ENCODE peak calls at places on chromosomes 3 and 15, in nine cellular contexts. I is germinal center; T is DND-41; P is T47D; M is NCI-H2081; S is neural crest cell; U is endothelial cell; B is lower lobe of right lung; L is CD4-positive, alpha-beta T cell. Y is an unnamed sample.

GRCh38 chr15:58377193-58377592 is 54.6 kb upstream of the LIPC start:
- DNase-seq in I (no peak), L (no peak), U (no peak), P (no peak), T (no peak), B (no peak), S (no peak), M (no peak), Y (no peak)

GRCh38 chr3:59978979-59979378 is 929.2 kb upstream of the CFAP20DC start:
- DNase-seq in M (no peak), I (no peak), B (no peak), L (no peak), P (no peak), S (no peak), T (no peak), U (no peak), Y (no peak)

GRCh38 chr15:70264014-70264492 is 166.3 kb upstream of the TLE3 start:
- DNase-seq in L (no peak), I (peak), P (no peak), B (no peak), S (peak), T (no peak), M (no peak), U (no peak), Y (no peak)

GRCh38 chr3:76026379-76026778 is 241.0 kb upstream of the ZNF717 start:
- DNase-seq in P (no peak), M (no peak), I (no peak), L (no peak), T (no peak), B (no peak), S (no peak), U (no peak), Y (no peak)

GRCh38 chr3:64203216-64203615 is 22.1 kb downstream of the PRICKLE2 start:
- DNase-seq in B (no peak), I (no peak), T (no peak), P (no peak), U (no peak), M (no peak), L (no peak), S (no peak), Y (no peak)

GRCh38 chr3:120566243-120566980 is 29.7 kb upstream of the NDUFB4 start:
- DNase-seq in T (no peak), B (no peak), S (no peak), I (no peak), L (no peak), U (no peak), M (no peak), P (no peak), Y (no peak)

GRCh38 chr15:42549052-42549491 is 434 bp downstream of the HAUS2 start:
- DNase-seq in I (peak), P (no peak), M (peak), T (no peak), U (no peak), L (no peak), B (no peak), S (no peak), Y (no peak)

GRCh38 chr15:52247032-52247431 is 48.6 kb downstream of the MYO5C start:
- DNase-seq in B (no peak), M (no peak), L (no peak), P (no peak), I (no peak), S (no peak), U (no peak), T (no peak), Y (no peak)

GRCh38 chr3:111749171-111750170 is 109.6 kb upstream of the PHLDB2 start:
- DNase-seq in S (no peak), T (no peak), L (no peak), I (no peak), M (peak), U (no peak), B (no peak), P (no peak), Y (no peak)

GRCh38 chr3:13853978-13854296 is 25.9 kb downstream of the WNT7A start:
- DNase-seq in P (no peak), I (no peak), T (no peak), L (no peak), S (no peak), B (no peak), M (no peak), U (no peak), Y (no peak)

GRCh38 chr3:16055606-16056209 is 118.8 kb upstream of the GALNT15 start:
- DNase-seq in B (no peak), U (no peak), L (no peak), S (no peak), T (no peak), I (no peak), M (no peak), P (no peak), Y (no peak)

GRCh38 chr15:90143176-90143655 is 40.9 kb upstream of the IDH2 start:
- DNase-seq in P (no peak), B (peak), M (peak), T (peak), L (peak), U (peak), S (peak), I (peak), Y (peak)

GRCh38 chr15:70617076-70617910 is 146.1 kb downstream of the UACA start:
- DNase-seq in I (no peak), L (no peak), T (no peak), B (no peak), P (no peak), M (no peak), S (no peak), U (no peak), Y (no peak)

GRCh38 chr3:30894521-30895289 is at the start of gene GADL1:
- DNase-seq in P (peak), T (peak), M (peak), B (peak), S (peak), I (peak), L (no peak), U (peak), Y (peak)

GRCh38 chr3:52021869-52022268 is 26.2 kb upstream of the RPL29 start:
- DNase-seq in U (no peak), P (no peak), I (no peak), L (no peak), T (no peak), S (no peak), M (peak), B (no peak), Y (no peak)

GRCh38 chr3:39651993-39652739 is 157.2 kb upstream of the MYRIP start:
- DNase-seq in M (no peak), S (no peak), I (no peak), P (no peak), L (no peak), U (no peak), T (no peak), B (no peak), Y (no peak)

GRCh38 chr3:151171145-151171544 is 31.9 kb downstream of the GPR171 start:
- DNase-seq in U (no peak), L (peak), I (no peak), T (peak), P (no peak), B (no peak), S (no peak), M (no peak), Y (no peak)

GRCh38 chr15:70112018-70112395 is 14.3 kb upstream of the TLE3 start:
- DNase-seq in I (no peak), L (no peak), P (no peak), U (no peak), B (no peak), M (no peak), S (no peak), T (no peak), Y (no peak)

GRCh38 chr15:74958320-74958907 is 1.8 kb upstream of the RPP25 start:
- DNase-seq in L (no peak), B (peak), S (peak), U (peak), I (peak), M (peak), T (no peak), P (no peak), Y (peak)

GRCh38 chr15:86016750-86017149 is 62.9 kb upstream of the AGBL1 start:
- DNase-seq in S (no peak), U (no peak), P (no peak), T (no peak), I (no peak), L (no peak), M (no peak), B (no peak), Y (no peak)

GRCh38 chr3:144843099-144843498 is 871.5 kb downstream of the DIPK2A start:
- DNase-seq in I (no peak), M (no peak), P (no peak), U (no peak), S (no peak), L (no peak), T (no peak), B (no peak), Y (no peak)

GRCh38 chr15:25727116-25727515 is 136.0 kb downstream of the ATP10A start:
- DNase-seq in L (no peak), S (no peak), U (no peak), M (no peak), B (no peak), I (no peak), T (no peak), P (no peak), Y (no peak)

GRCh38 chr15:71549100-71549499 is 261.3 kb upstream of the NR2E3 start:
- DNase-seq in P (no peak), S (no peak), T (no peak), M (no peak), B (no peak), L (no peak), I (no peak), U (no peak), Y (no peak)

GRCh38 chr3:188975612-188976314 is 196.0 kb upstream of the TPRG1 start:
- DNase-seq in T (peak), S (no peak), L (no peak), B (no peak), M (no peak), P (no peak), I (no peak), U (no peak), Y (no peak)

GRCh38 chr3:126292318-126293070 is 64.7 kb downstream of the KLF15 start:
- DNase-seq in U (no peak), L (no peak), T (no peak), S (no peak), M (no peak), B (no peak), I (no peak), P (no peak), Y (no peak)

GRCh38 chr15:77013786-77014136 is 18.8 kb downstream of the PSTPIP1 start:
- DNase-seq in B (no peak), P (no peak), U (no peak), S (no peak), I (peak), L (peak), T (no peak), M (no peak), Y (no peak)

GRCh38 chr3:58630081-58630709 is 36.4 kb downstream of the FAM3D start:
- DNase-seq in U (peak), S (peak), T (peak), L (peak), M (peak), I (peak), B (no peak), P (no peak), Y (peak)

GRCh38 chr3:182183716-182184430 is 472.1 kb downstream of the SOX2 start:
- DNase-seq in L (no peak), P (no peak), B (no peak), T (no peak), M (no peak), I (no peak), U (no peak), S (no peak), Y (no peak)

GRCh38 chr3:46710229-46710628 is 7.4 kb downstream of the PRSS50 start:
- DNase-seq in M (no peak), B (peak), L (no peak), S (no peak), I (no peak), T (no peak), P (no peak), U (no peak), Y (no peak)

GRCh38 chr3:74630602-74631001 is 16.1 kb upstream of the CNTN3 start:
- DNase-seq in B (no peak), U (no peak), P (no peak), M (no peak), L (no peak), S (no peak), T (no peak), I (no peak), Y (no peak)

GRCh38 chr3:81435050-81435449 is 326.4 kb downstream of the GBE1 start:
- DNase-seq in S (no peak), B (no peak), M (no peak), U (no peak), T (no peak), I (no peak), P (no peak), L (no peak), Y (no peak)

GRCh38 chr3:178443634-178444033 is 92.6 kb upstream of the KCNMB2 start:
- DNase-seq in M (peak), P (no peak), B (no peak), I (no peak), L (no peak), U (no peak), T (no peak), S (no peak), Y (no peak)

GRCh38 chr15:37070686-37071085 is 29.7 kb downstream of the MEIS2 start:
- DNase-seq in T (no peak), S (no peak), L (no peak), P (no peak), I (no peak), U (no peak), M (no peak), B (no peak), Y (no peak)

Y was measured in NT2/D1.